ENCODE peak calls at places on chromosome 3, in seven cellular contexts. Y, C, S, T, U, D and R are unnamed samples.

GRCh38 chr3:195441971-195442572 is 748 bp downstream of the ACAP2 start:
- DNase-seq in Y (peak), C (peak), S (peak), T (no peak), U (peak), D (peak), R (peak)

GRCh38 chr3:197308591-197308990 is 10.2 kb upstream of the DLG1 start:
- DNase-seq in Y (peak), C (no peak), S (peak), T (no peak), U (no peak), D (peak), R (peak)

GRCh38 chr3:168061332-168061996 is 34.3 kb downstream of the GOLIM4 start:
- DNase-seq in Y (no peak), C (no peak), S (no peak), T (peak), U (no peak), D (no peak), R (no peak)

GRCh38 chr3:14861031-14861430 is 42.3 kb downstream of the FGD5 start:
- DNase-seq in Y (no peak), C (no peak), S (peak), T (no peak), U (no peak), D (peak), R (no peak)

GRCh38 chr3:77348244-77348855 is 308.5 kb downstream of the ROBO2 start:
- DNase-seq in Y (peak), C (no peak), S (peak), T (peak), U (peak), D (peak), R (peak)

GRCh38 chr3:112774293-112774926 is 72.3 kb downstream of the CD200R1L start:
- DNase-seq in Y (peak), C (no peak), S (peak), T (no peak), U (no peak), D (peak), R (peak)

GRCh38 chr3:108494862-108495531 is 15.4 kb downstream of the MYH15 start:
- DNase-seq in Y (no peak), C (no peak), S (no peak), T (no peak), U (no peak), D (no peak), R (no peak)

GRCh38 chr3:10396931-10397330 is 76.0 kb upstream of the SEC13 start:
- DNase-seq in Y (no peak), C (no peak), S (no peak), T (no peak), U (no peak), D (no peak), R (no peak)

GRCh38 chr3:161348791-161349400 is 22.4 kb downstream of the SPTSSB start:
- DNase-seq in Y (peak), C (no peak), S (no peak), T (no peak), U (no peak), D (peak), R (no peak)

DNA sequence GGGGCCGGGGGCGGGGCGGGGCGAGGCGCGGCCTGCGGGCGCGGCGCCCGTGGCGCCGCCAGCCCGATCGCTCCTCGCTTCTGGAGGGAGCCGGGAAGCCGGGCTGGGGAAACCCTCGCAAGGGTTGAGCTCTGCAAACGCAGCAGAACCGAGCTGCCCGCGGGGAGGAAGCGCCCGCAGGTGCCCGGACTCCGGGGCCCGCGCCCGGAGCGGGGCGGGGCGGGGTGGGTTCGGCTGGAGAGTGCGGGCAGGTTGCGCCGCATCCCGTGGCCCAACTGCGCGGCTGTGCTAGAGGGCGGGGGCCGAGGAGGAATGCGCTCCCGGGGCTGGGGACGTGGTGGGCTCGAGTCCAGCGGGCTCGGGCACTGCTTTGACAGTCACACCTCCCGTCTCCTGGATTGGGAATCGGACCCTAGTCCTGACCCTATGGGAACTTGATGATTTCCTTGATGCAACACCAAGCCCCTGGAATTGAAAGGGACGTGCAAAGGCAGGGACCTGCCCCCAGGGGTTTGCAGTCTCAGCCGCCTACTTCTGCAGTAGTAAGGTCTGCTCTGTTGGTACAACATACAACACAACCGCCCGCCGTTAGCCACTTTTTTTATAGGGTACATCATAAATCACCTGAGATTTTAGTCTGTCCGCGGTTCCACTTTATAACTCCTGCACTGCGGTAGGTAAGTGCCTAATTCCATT is 34.3 kb downstream of the ZBTB38 start:
- DNase-seq in Y (peak), C (no peak), S (peak), T (peak), U (peak), D (peak), R (peak)
- TF ChIP-seq CTCF in Y (no peak), C (peak), S (no peak), T (no peak), U (peak), D (no peak), R (no peak)

GRCh38 chr3:184362668-184363540 is 1.4 kb downstream of the POLR2H start:
- DNase-seq in Y (peak), C (peak), S (peak), T (peak), U (peak), D (peak), R (peak)
- TF ChIP-seq CTCF in Y (peak), C (peak), S (peak), T (peak), U (peak), D (peak), R (peak)

GRCh38 chr3:46095307-46095706 is 68.0 kb upstream of the XCR1 start:
- DNase-seq in Y (no peak), C (no peak), S (no peak), T (no peak), U (no peak), D (no peak), R (no peak)

GRCh38 chr3:46096781-46097180 is 69.5 kb upstream of the XCR1 start:
- DNase-seq in Y (no peak), C (no peak), S (no peak), T (no peak), U (no peak), D (no peak), R (no peak)

GRCh38 chr3:46098319-46098761 is 71.1 kb upstream of the XCR1 start:
- DNase-seq in Y (peak), C (no peak), S (peak), T (no peak), U (no peak), D (peak), R (no peak)

GRCh38 chr3:46096336-46096735 is 69.1 kb upstream of the XCR1 start:
- DNase-seq in Y (peak), C (no peak), S (no peak), T (no peak), U (no peak), D (no peak), R (no peak)

DNA sequence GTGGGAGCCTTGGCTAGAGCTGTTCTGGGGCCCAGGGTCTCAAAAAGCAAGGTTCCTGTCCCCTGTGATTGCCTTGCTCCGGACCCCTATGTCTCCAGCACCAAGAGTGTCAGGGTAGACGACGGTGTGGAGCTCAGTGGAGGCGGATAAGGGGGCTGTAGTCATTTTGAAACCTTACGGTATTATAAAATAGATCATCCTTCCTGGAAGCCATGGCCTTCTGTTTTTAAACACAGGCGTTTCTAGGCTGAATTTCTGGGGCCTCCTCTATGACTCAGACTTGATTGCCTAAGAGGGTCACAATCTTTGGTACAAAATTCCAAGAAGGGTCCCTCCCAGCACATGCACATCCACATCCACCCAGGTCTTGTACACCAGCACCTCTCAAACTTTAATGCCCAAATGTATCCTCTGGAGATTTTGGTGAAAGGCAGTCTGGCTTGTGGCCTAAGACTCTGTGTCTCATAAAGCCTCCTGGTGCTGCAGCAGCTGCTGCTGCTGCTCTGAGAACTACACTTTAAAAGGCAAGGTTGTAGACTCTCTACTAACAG is 70.5 kb upstream of the XCR1 start:
- DNase-seq in Y (peak), C (no peak), S (peak), T (no peak), U (no peak), D (peak), R (no peak)
- TF ChIP-seq CTCF in Y (no peak), C (no peak), S (no peak), T (no peak), U (no peak), D (no peak), R (no peak)

DNA sequence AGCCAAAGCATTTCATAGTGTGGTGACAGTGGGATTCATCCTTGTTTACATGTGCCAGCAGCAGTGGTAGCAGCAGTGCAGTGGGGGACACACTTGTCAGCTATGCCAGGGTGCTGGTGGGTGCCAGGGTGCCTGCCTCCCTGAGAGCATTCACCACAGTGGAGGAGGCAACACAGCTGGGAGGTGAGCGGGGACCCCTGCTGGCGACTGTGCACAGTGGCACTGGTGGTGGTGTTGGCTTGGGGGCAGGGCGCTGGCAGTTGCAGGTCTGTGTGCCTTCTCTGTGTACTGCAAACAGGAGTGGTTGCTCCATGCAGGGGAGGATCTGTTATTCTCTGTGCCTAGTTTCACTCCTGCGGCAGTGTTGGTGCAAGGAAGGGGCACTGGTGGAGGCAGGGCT is 41.2 kb downstream of the CEP63 start:
- DNase-seq in Y (peak), C (no peak), S (peak), T (peak), U (peak), D (peak), R (no peak)
- TF ChIP-seq CTCF in Y (peak), C (no peak), S (peak), T (peak), U (peak), D (peak), R (peak)

GRCh38 chr3:12875857-12876451 is 34.6 kb upstream of the RPL32 start:
- DNase-seq in Y (peak), C (no peak), S (peak), T (no peak), U (peak), D (no peak), R (peak)

GRCh38 chr3:12879191-12879815 is 37.9 kb upstream of the RPL32 start:
- DNase-seq in Y (no peak), C (no peak), S (peak), T (no peak), U (no peak), D (no peak), R (no peak)

GRCh38 chr3:12882336-12883310 is 41.3 kb upstream of the RPL32 start:
- DNase-seq in Y (no peak), C (no peak), S (no peak), T (no peak), U (no peak), D (no peak), R (no peak)

GRCh38 chr3:12877040-12877439 is 35.7 kb upstream of the RPL32 start:
- DNase-seq in Y (no peak), C (no peak), S (no peak), T (no peak), U (no peak), D (no peak), R (no peak)

GRCh38 chr3:12878026-12878636 is 36.8 kb upstream of the RPL32 start:
- DNase-seq in Y (no peak), C (no peak), S (no peak), T (no peak), U (no peak), D (no peak), R (no peak)
- TF ChIP-seq CTCF in Y (no peak), C (no peak), S (no peak), T (no peak), U (peak), D (no peak), R (peak)

GRCh38 chr3:185069583-185070030 is 83.3 kb downstream of the C3orf70 start:
- DNase-seq in Y (no peak), C (no peak), S (no peak), T (peak), U (peak), D (no peak), R (no peak)

GRCh38 chr3:185067173-185067572 is 85.7 kb downstream of the C3orf70 start:
- DNase-seq in Y (no peak), C (no peak), S (no peak), T (no peak), U (no peak), D (no peak), R (no peak)

GRCh38 chr3:185071401-185071800 is 81.5 kb downstream of the C3orf70 start:
- DNase-seq in Y (no peak), C (no peak), S (no peak), T (no peak), U (no peak), D (no peak), R (no peak)

GRCh38 chr3:185069023-185069422 is 83.8 kb downstream of the C3orf70 start:
- DNase-seq in Y (no peak), C (no peak), S (no peak), T (no peak), U (no peak), D (no peak), R (no peak)

DNA sequence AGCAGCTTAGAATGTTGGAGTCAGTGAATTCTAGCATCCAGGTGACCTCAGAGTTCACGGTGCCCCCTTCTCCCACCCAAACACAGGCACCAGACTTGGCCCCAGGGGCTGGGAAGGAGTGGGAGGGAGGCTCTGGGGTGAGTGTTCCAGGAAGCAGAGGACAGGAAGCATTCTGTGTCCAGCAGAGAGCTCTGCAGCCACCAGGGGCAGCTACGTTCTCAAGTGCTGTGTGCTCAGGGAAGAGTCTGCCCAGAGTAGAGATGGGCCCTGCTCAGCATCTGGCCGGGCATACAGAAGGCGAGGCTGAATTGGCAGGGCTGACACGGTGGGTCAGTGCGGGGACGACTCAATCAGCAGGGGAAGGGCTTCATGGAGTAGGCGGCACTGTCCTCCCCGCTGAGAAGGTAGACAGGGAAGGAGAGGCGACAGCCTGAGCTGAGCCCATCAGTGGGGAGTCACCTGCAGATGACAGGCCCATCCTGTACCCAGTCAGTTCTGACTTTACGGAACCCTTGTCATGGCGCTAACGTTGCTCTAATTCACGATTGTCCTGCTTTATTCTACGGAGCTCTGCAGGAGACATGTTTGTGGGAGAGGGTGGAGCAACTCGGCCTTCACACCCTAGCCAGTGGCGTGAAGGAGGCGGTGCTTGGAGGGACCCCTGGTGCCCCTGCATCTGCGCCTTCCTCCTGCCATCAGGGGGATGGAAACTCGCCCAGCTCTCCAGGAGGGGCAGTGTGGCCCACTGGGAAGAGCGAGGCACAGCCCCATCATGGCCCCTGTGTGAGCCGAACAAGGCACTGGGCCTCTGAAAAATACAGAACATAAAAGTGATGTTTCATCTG is 82.1 kb downstream of the C3orf70 start:
- DNase-seq in Y (peak), C (no peak), S (peak), T (peak), U (peak), D (peak), R (peak)
- TF ChIP-seq CTCF in Y (peak), C (peak), S (peak), T (peak), U (peak), D (peak), R (peak)